ENCODE peak calls at places on chromosomes 12 and 14, in five cellular contexts. P, X, Q, L and W are unnamed samples.

GRCh38 chr12:55194382-55194781 is 26.4 kb upstream of the OR10A7 start:
- DNase-seq in P (no peak), X (no peak), Q (no peak), L (no peak), W (no peak)

GRCh38 chr12:2348477-2348852 is 295.7 kb downstream of the CACNA1C start:
- DNase-seq in P (no peak), X (no peak), Q (no peak), L (no peak), W (no peak)

GRCh38 chr12:56338643-56339422 is at the start of gene IL23A:
- DNase-seq in P (peak; percentile 63), X (no peak), Q (no peak), L (peak; percentile 61), W (no peak)

GRCh38 chr12:103909811-103910210 is 20.4 kb upstream of the HSP90B1 start:
- DNase-seq in P (no peak), X (no peak), Q (no peak), L (no peak), W (no peak)

GRCh38 chr12:101172316-101172715 is 37.7 kb downstream of the SLC5A8 start:
- DNase-seq in P (peak; percentile 47), X (peak; percentile 42), Q (peak; percentile 23), L (no peak), W (peak; percentile 14)

GRCh38 chr14:70391493-70392391 is 25.1 kb downstream of the SYNJ2BP start:
- DNase-seq in P (no peak), X (no peak), Q (no peak), L (no peak), W (no peak)

GRCh38 chr12:103401421-103401820 is 94.3 kb downstream of the C12orf42 start:
- DNase-seq in P (peak; percentile 9), X (no peak), Q (peak; percentile 35), L (no peak), W (no peak)

GRCh38 chr12:70117670-70118069 is 125.6 kb upstream of the CNOT2 start:
- DNase-seq in P (no peak), X (no peak), Q (no peak), L (no peak), W (no peak)

GRCh38 chr12:68259318-68259940 is 6.0 kb upstream of the IL22 start:
- DNase-seq in P (no peak), X (no peak), Q (no peak), L (peak; percentile 24), W (no peak)

GRCh38 chr12:49832836-49833421 is 4.7 kb upstream of the NCKAP5L start:
- DNase-seq in P (no peak), X (no peak), Q (no peak), L (no peak), W (no peak)

GRCh38 chr12:75979181-75979580 is 52.4 kb downstream of the PHLDA1 start:
- DNase-seq in P (no peak), X (no peak), Q (no peak), L (no peak), W (no peak)

GRCh38 chr12:64083285-64084210 is 138.5 kb downstream of the KICS2 start:
- DNase-seq in P (no peak), X (no peak), Q (no peak), L (no peak), W (no peak)

GRCh38 chr12:43370299-43370698 is 181.7 kb downstream of the ADAMTS20 start:
- DNase-seq in P (no peak), X (no peak), Q (peak; percentile 13), L (no peak), W (peak; percentile 12)

GRCh38 chr14:99420711-99421110 is 59.9 kb downstream of the SETD3 start:
- DNase-seq in P (no peak), X (peak; percentile 43), Q (no peak), L (no peak), W (peak; percentile 10)

GRCh38 chr14:72616811-72617210 is 277.1 kb downstream of the DPF3 start:
- DNase-seq in P (no peak), X (no peak), Q (no peak), L (no peak), W (no peak)

GRCh38 chr14:75835156-75836141 is 146.3 kb downstream of the TGFB3 start:
- DNase-seq in P (no peak), X (no peak), Q (peak; percentile 41), L (no peak), W (no peak)

GRCh38 chr14:23095196-23096108 is at the start of gene C14orf119:
- DNase-seq in P (peak; percentile 96), X (peak; percentile 99), Q (peak; percentile 100), L (peak; percentile 99), W (peak; percentile 100)

GRCh38 chr12:51771008-51771407 is 77.5 kb downstream of the FIGNL2 start:
- DNase-seq in P (no peak), X (no peak), Q (no peak), L (no peak), W (no peak)

GRCh38 chr12:29103539-29103974 is 45.5 kb upstream of the FAR2 start:
- DNase-seq in P (no peak), X (no peak), Q (no peak), L (peak; percentile 75), W (peak; percentile 59)

GRCh38 chr14:29805415-29806123 is 122.1 kb downstream of the PRKD1 start:
- DNase-seq in P (no peak), X (peak; percentile 38), Q (no peak), L (no peak), W (no peak)

GRCh38 chr12:88207921-88208640 is 66.0 kb downstream of the TMTC3 start:
- DNase-seq in P (no peak), X (no peak), Q (no peak), L (no peak), W (peak; percentile 31)

GRCh38 chr12:72277415-72277814 is 5.2 kb downstream of the TRHDE start:
- DNase-seq in P (no peak), X (no peak), Q (no peak), L (no peak), W (no peak)

GRCh38 chr12:56840922-56841321 is 77.8 kb downstream of the HSD17B6 start:
- DNase-seq in P (no peak), X (no peak), Q (no peak), L (no peak), W (no peak)

GRCh38 chr14:23915559-23915958 is 38.0 kb upstream of the DHRS4 start:
- DNase-seq in P (no peak), X (no peak), Q (no peak), L (no peak), W (no peak)

GRCh38 chr12:49869816-49870500 is 27.1 kb upstream of the BCDIN3D start:
- DNase-seq in P (no peak), X (no peak), Q (no peak), L (no peak), W (no peak)

GRCh38 chr14:74019743-74020142 is 594 bp downstream of the BBOF1 start:
- DNase-seq in P (no peak), X (peak; percentile 24), Q (peak; percentile 23), L (no peak), W (no peak)

GRCh38 chr14:56172571-56172971 is 54.4 kb downstream of the PELI2 start:
- DNase-seq in P (no peak), X (peak; percentile 11), Q (no peak), L (no peak), W (no peak)

GRCh38 chr12:102300824-102301461 is 103.3 kb upstream of the PMCH start:
- DNase-seq in P (no peak), X (peak; percentile 71), Q (peak; percentile 49), L (peak; percentile 61), W (peak; percentile 35)

DNA sequence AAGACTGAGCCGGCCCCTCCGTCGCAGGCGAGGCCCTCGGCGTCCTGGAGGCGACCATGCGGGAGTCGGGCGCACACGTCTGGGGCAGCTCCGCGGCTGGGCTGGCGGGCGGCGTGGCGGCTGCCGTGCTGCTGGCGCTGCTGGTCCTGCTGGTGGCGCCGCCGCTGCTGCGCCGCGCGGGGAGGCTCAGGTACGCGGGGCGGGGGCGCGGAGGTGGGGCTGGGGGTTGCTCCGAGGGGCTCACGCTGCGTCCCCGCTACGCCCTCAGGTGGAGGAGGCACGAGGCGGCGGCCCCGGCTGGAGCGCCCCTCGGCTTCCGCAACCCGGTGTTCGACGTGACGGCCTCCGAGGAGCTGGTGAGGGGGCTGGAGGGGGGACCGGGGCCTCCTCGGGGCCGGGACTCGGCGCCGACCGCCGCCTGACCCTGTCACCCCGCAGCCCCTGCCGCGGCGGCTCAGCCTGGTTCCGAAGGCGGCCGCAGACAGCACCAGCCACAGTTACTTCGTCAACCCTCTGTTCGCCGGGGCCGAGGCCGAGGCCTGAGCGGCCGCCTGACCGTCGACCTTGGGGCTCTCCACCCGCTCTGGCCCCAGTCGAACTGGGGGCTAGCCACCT is 7.8 kb downstream of the AMN start:
- DNase-seq in P (no peak), X (no peak), Q (no peak), L (no peak), W (no peak)
- H3K4me3 ChIP-seq in P (peak overlapping the region; percentile 84), X (no peak overlapping the region), Q (no peak overlapping the region), L (no peak overlapping the region), W (no peak overlapping the region)

GRCh38 chr12:117472983-117473382 is 111.6 kb upstream of the NOS1 start:
- DNase-seq in P (peak; percentile 36), X (peak; percentile 21), Q (peak; percentile 9), L (no peak), W (no peak)

GRCh38 chr12:117469883-117470483 is 108.6 kb upstream of the NOS1 start:
- DNase-seq in P (no peak), X (no peak), Q (no peak), L (no peak), W (no peak)

GRCh38 chr12:117468016-117468415 is 106.6 kb upstream of the NOS1 start:
- DNase-seq in P (no peak), X (no peak), Q (no peak), L (no peak), W (no peak)

GRCh38 chr12:117473856-117474255 is 112.4 kb upstream of the NOS1 start:
- DNase-seq in P (no peak), X (no peak), Q (no peak), L (no peak), W (no peak)

DNA sequence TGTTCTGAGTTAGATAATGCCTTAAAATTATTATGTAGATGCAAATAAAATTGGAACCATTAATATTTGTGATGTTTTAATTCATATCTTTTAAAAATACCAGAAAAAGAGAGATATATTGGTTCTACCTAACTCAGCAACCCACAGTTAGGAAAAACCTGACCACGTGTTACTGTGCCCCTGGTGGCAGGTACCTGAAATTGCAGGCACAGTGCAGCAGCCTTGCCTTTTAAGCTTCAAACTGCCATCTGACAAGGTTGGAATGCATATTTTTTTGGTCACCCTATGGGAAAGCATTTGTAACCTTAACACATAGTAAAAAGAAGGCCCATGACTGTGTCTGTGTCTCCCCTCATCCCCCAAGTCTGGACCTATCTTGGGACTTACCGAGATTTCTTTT is 109.4 kb upstream of the NOS1 start:
- DNase-seq in P (no peak), X (peak; percentile 11), Q (no peak), L (no peak), W (peak; percentile 7)
- TF ChIP-seq GABPA in P (no peak), X (no peak), Q (no peak), L (no peak), W (no peak)

DNA sequence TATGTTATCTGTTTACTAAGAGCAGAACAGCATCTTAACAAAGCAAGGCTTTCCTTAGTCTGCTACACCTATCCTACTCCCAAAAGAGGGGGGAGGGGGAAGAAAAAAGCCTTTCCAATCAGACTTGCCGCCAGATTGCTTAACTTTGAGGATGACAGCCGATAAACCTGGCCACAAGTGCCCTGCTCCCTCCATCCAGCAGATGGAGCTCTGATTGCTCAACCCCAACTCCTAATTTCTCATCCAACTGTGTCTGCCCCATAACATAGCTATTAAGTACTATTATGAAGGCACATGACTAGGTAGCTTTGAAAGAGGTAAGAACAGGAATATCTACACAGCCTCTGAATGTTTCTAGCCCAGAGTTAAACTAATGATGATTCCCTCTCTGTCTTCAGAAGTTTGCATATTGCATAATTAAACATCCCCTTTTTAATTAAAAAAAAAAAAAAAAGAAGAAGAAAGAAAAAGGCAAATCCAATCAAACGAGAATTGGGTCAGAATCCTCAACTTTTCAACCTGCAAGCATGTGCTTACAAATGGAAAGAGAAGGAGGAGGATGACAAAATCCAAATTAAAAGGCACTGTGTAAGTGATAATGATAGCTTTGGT is 247.4 kb downstream of the GALC start:
- DNase-seq in P (peak; percentile 17), X (peak; percentile 1), Q (peak; percentile 23), L (no peak), W (peak; percentile 56)
- TF ChIP-seq CTCF in P (peak; percentile 89), X (no peak), Q (peak; percentile 64), L (peak; percentile 77), W (peak; percentile 77)

GRCh38 chr14:95320076-95320895 is 578 bp upstream of the CLMN start:
- DNase-seq in P (no peak), X (no peak), Q (no peak), L (no peak), W (no peak)
- H3K4me3 ChIP-seq in P (peak overlapping the region; percentile 56), X (peak overlapping the region; percentile 11), Q (peak overlapping the region; percentile 73), L (peak overlapping the region; percentile 71), W (peak overlapping the region; percentile 24)